ENCODE peak calls at places on chromosomes 11 and 22, in five cellular contexts. Y, D, W, R and V are unnamed samples.
A peak's percentile ranks its signal among the peaks of the same experiment; 100 is the strongest.

GRCh38 chr11:117693344-117693743 is 103.7 kb downstream of the DSCAML1 start:
- DNase-seq in W (peak; percentile 63), R (no peak), Y (no peak), D (no peak), V (no peak)

GRCh38 chr22:20966883-20967696 is at the start of gene AIFM3:
- DNase-seq in Y (no peak), D (no peak), R (no peak), W (no peak), V (peak; percentile 51)

GRCh38 chr11:71391786-71392185 is 56.4 kb downstream of the DHCR7 start:
- DNase-seq in R (no peak), W (no peak), Y (peak; percentile 5), D (no peak), V (no peak)

GRCh38 chr22:45034156-45034555 is 24.4 kb upstream of the PHF21B start:
- DNase-seq in W (no peak), Y (no peak), D (no peak), R (no peak), V (no peak)

GRCh38 chr11:129731316-129731715 is 84.3 kb upstream of the TMEM45B start:
- DNase-seq in R (no peak), D (no peak), W (peak; percentile 75), Y (no peak), V (no peak)

GRCh38 chr11:123483465-123483864 is 53.4 kb downstream of the GRAMD1B start:
- DNase-seq in Y (no peak), D (no peak), W (peak; percentile 15), R (no peak), V (no peak)

GRCh38 chr11:102530558-102530957 is at the start of gene MMP7:
- DNase-seq in R (no peak), D (no peak), W (peak; percentile 61), Y (peak; percentile 66), V (no peak)

GRCh38 chr11:107770546-107770945 is 58.7 kb upstream of the SLN start:
- DNase-seq in D (no peak), R (no peak), W (no peak), Y (peak; percentile 1), V (no peak)

DNA sequence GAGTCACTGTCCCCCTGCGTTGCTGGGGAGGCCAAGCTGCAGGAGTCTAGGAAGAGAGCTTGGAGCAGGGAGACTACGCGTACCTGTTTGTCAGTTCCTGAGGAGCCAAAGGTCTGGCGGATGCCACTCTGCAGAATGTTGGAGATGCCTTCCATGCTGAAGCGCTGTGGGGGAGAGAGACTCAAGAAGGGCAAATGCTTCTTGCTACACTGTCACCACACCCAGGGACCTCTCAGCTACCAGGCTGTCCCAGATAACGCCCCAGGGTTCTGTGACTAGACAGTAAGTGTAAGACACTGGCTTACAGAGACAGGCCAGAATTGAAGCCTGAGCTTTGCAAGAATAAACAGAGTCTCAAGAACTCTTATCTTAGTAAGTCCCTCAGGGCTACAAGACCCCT is 42.0 kb downstream of the FEZ1 start:
- DNase-seq in Y (no peak), W (no peak), R (no peak), D (no peak), V (no peak)
- H3K4me3 ChIP-seq in Y (no peak overlapping the region), W (no peak overlapping the region), R (no peak overlapping the region), D (no peak overlapping the region), V (no peak overlapping the region)

GRCh38 chr22:32804036-32804435 is 2.5 kb downstream of the TIMP3 start:
- DNase-seq in D (no peak), R (no peak), W (no peak), Y (peak; percentile 49), V (peak; percentile 34)
- H3K4me3 ChIP-seq in D (peak overlapping the region; percentile 100), R (peak overlapping the region; percentile 90), W (no peak overlapping the region), Y (peak overlapping the region; percentile 66), V (peak overlapping the region; percentile 88)

GRCh38 chr11:120212259-120212888 is 1.5 kb downstream of the OAF start:
- DNase-seq in R (no peak), Y (no peak), D (no peak), W (peak; percentile 51), V (no peak)
- H3K4me3 ChIP-seq in R (peak overlapping the region; percentile 95), Y (peak overlapping the region; percentile 48), D (peak overlapping the region; percentile 78), W (peak overlapping the region; percentile 52), V (peak overlapping the region; percentile 70)

DNA sequence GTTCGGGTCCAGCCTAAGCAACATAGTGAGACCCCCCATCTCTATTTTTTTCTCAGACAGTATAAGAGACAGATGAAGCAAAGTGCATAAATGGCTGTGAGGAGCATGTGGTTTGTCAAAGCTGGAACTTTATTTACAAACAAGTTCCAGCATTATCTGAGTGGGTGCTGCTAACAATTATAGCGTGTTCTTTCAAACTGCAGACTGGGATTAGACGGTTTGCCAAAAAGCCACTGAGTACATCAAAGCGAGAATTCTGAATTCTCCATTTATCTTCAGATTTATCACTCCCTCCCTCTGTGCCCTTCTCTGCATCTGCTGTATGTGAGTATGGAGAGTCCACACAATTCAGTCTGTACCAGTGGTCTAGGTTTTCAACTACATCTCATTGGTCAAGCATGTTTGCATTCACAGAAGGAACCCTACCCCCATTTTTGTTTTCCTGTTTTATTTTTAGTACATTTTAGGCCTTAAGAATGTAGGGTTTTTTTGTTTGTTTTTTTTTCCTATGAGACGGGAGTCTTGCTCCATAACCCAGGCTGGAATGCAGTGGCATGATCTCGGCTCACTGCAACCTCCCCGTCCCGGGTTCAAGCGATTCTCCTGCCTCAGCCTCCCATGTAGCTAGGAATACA is 18.1 kb upstream of the INCENP start:
- DNase-seq in R (no peak), Y (peak; percentile 65), D (no peak), W (no peak), V (no peak)
- H3K4me3 ChIP-seq in R (no peak overlapping the region), Y (peak overlapping the region; percentile 28), D (peak overlapping the region; percentile 49), W (no peak overlapping the region), V (peak overlapping the region; percentile 21)

GRCh38 chr22:37053310-37054077 is 2.0 kb downstream of the KCTD17 start:
- DNase-seq in D (peak; percentile 47), R (no peak), W (no peak), Y (no peak), V (peak; percentile 31)
- H3K4me3 ChIP-seq in D (no peak overlapping the region), R (no peak overlapping the region), W (no peak overlapping the region), Y (no peak overlapping the region), V (no peak overlapping the region)